ENCODE peak calls at places on chromosomes 7 and 10, in six cellular contexts. H is kidney epithelial cell, Q is uterus, T is hepatocyte, F is upper lobe of right lung, U is B cell. P is an unnamed sample.

GRCh38 chr7:90720970-90721768 is 125.0 kb downstream of the CDK14 start:
- DNase-seq in F (no peak), H (peak), Q (peak), U (no peak), T (peak), P (peak)

GRCh38 chr10:88008866-88009470 is 145.5 kb downstream of the PTEN start:
- DNase-seq in T (no peak), H (no peak), U (no peak), F (no peak), Q (no peak), P (peak)

GRCh38 chr7:92076509-92076908 is 57.8 kb downstream of the CYP51A1 start:
- DNase-seq in F (no peak), T (no peak), Q (no peak), U (no peak), H (no peak), P (no peak)

GRCh38 chr7:118870187-118870586 is 645.7 kb downstream of the ANKRD7 start:
- DNase-seq in H (no peak), Q (no peak), U (no peak), F (no peak), T (no peak), P (no peak)

GRCh38 chr7:36937754-36938551 is 213.7 kb upstream of the AOAH start:
- DNase-seq in H (no peak), U (no peak), T (no peak), F (no peak), Q (no peak), P (no peak)

GRCh38 chr10:118701529-118702323 is 53.0 kb downstream of the CACUL1 start:
- DNase-seq in T (no peak), Q (no peak), F (no peak), H (no peak), U (no peak), P (peak)

GRCh38 chr10:72906446-72906845 is 12.9 kb downstream of the OIT3 start:
- DNase-seq in T (no peak), H (no peak), F (no peak), Q (no peak), U (no peak), P (no peak)

GRCh38 chr10:89029785-89030437 is 39.3 kb downstream of the FAS start:
- DNase-seq in T (peak), F (peak), U (peak), Q (peak), H (peak), P (peak)

GRCh38 chr7:107939472-107940145 is 48.6 kb downstream of the DLD start:
- DNase-seq in Q (peak), F (no peak), H (peak), U (no peak), T (no peak), P (peak)

GRCh38 chr10:127278001-127278400 is 81.6 kb upstream of the INSYN2A start:
- DNase-seq in F (no peak), U (no peak), T (no peak), Q (no peak), H (peak), P (peak)
- TF ChIP-seq CTCF in F (no peak), U (no peak), T (no peak), Q (no peak), H (peak), P (peak)

GRCh38 chr7:50479743-50480517 is 29.8 kb upstream of the FIGNL1 start:
- DNase-seq in H (no peak), T (no peak), U (no peak), Q (no peak), F (no peak), P (no peak)
- TF ChIP-seq CTCF in H (no peak), T (no peak), U (no peak), Q (no peak), F (no peak), P (no peak)

DNA sequence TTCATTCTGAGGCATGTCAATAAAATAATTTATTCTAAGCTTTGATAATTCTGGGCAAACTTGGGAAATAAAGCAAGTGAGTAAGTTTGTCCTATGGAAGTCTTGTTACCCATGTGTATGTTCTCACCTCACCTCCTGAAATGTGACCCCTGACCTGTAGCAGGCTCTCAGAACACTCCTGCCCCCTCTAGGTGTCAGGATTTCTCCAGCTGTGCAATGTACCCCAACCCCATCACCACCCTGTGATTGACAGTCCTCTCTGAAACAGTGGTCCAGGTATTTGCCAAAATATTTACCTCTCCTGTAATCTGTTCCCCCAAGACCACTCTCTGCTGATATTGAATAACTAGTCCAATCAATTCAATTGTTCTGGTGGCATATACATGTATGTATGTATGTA is 122.6 kb upstream of the PTER start:
- DNase-seq in T (peak), U (no peak), Q (no peak), F (no peak), H (no peak), P (no peak)
- TF ChIP-seq CTCF in T (peak), U (no peak), Q (no peak), F (no peak), H (peak), P (no peak)

DNA sequence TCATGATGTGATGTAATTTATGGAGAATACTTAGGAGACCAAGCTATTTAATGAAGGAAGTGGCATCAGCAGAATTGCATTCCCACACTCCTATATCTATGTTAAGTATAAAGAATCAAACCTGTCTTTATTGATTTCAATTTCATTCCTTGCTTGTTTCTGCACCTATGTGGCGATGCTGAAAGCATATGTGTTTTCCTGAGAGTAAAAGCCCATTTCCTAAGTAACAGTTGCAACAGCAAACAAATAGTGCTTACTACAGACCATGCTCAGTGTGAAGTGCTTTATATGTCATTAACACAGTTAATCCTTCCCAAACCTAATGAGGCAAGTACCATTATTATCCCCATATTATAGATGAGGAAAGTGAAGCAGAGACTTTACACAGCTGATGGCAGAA is 552.1 kb downstream of the PARD3 start:
- DNase-seq in T (no peak), F (no peak), U (no peak), H (no peak), Q (no peak), P (no peak)
- TF ChIP-seq CTCF in T (no peak), F (no peak), U (no peak), H (no peak), Q (no peak), P (no peak)

GRCh38 chr10:15230257-15230656 is 61.8 kb upstream of the NMT2 start:
- DNase-seq in H (no peak), U (no peak), T (no peak), F (no peak), Q (no peak), P (no peak)
- TF ChIP-seq CTCF in H (no peak), U (no peak), T (no peak), F (no peak), Q (no peak), P (no peak)

GRCh38 chr10:120887482-120887881 is 36.3 kb downstream of the WDR11 start:
- DNase-seq in Q (no peak), U (no peak), F (no peak), H (no peak), T (no peak), P (no peak)

GRCh38 chr10:120897343-120897742 is 46.2 kb downstream of the WDR11 start:
- DNase-seq in Q (no peak), T (no peak), U (no peak), F (no peak), H (no peak), P (no peak)

DNA sequence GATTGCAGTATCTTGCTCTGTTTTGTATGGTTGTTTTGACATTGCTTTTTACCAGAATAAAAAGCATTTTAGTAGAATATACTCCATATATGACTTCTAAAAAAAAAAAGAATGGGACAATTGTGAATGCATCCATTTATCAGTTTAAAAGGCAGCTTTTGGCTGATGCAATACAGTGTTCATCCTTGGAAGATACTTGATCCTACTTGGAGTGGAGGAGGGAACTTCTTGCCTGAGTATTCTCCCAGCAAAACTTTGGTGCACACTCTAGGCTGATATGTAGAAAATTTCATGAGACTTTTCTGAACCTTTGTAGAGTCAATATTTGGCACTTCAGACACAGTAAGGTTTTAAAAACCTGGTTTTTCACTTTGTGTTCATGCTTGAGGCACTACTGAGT is 40.2 kb downstream of the WDR11 start:
- DNase-seq in Q (no peak), U (no peak), H (no peak), F (no peak), T (no peak), P (no peak)
- TF ChIP-seq CTCF in Q (no peak), U (no peak), H (no peak), F (no peak), T (no peak), P (no peak)

GRCh38 chr10:4704034-4704545 is 121.9 kb upstream of the AKR1E2 start:
- DNase-seq in F (no peak), U (no peak), T (peak), H (peak), Q (no peak), P (peak)

GRCh38 chr10:4710858-4711257 is 115.1 kb upstream of the AKR1E2 start:
- DNase-seq in H (no peak), T (no peak), U (no peak), Q (no peak), F (no peak), P (no peak)

GRCh38 chr10:4708123-4708759 is 117.8 kb upstream of the AKR1E2 start:
- DNase-seq in U (no peak), T (no peak), Q (no peak), F (no peak), H (no peak), P (no peak)
- TF ChIP-seq CTCF in U (no peak), T (no peak), Q (no peak), F (peak), H (peak), P (peak)

DNA sequence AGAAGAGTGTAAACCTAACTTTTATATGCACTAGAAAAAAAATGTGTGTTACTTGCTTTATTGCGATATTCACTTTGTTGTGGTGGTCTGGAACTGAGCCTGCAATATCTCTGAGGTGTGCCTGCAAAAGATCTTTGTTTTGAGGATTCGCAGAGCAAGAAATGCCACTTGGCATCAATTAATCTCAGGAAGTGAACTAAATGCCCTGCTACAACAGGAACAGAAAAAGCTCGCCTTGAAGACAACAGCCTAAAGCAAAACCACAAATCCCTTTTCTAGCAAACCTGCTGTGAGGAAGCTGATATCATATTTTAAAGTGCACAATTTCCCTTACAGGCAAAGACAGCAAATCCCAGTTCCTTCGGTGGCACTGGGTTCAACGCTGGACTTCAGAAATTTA is 675.8 kb downstream of the KCNMA1 start:
- DNase-seq in T (no peak), U (no peak), F (no peak), H (no peak), Q (no peak), P (no peak)
- TF ChIP-seq CTCF in T (no peak), U (no peak), F (no peak), H (no peak), Q (no peak), P (no peak)

P was measured in astrocyte.